ENCODE peak calls at places on chromosomes 12 and 14, in five cellular contexts. H, P, O, R and D are unnamed samples.

GRCh38 chr12:56293785-56294184 is 6.3 kb downstream of the CS start:
- DNase-seq in H (no peak), P (no peak), R (no peak), O (no peak), D (no peak)

GRCh38 chr12:57272337-57273151 is 21.6 kb upstream of the STAC3 start:
- DNase-seq in O (no peak), P (peak), H (no peak), R (no peak), D (no peak)

GRCh38 chr12:47391566-47391965 is 311.8 kb upstream of the AMIGO2 start:
- DNase-seq in O (peak), R (no peak), P (no peak), H (peak), D (no peak)

GRCh38 chr12:57744194-57744776 is 554 bp upstream of the TSPAN31 start:
- DNase-seq in O (peak), P (peak), H (peak), R (peak), D (peak)

GRCh38 chr14:101289911-101290310 is 271.4 kb upstream of the DIO3 start:
- DNase-seq in O (no peak), H (no peak), R (no peak), P (no peak), D (no peak)

GRCh38 chr12:123150273-123150803 is 552 bp downstream of the PITPNM2 start:
- DNase-seq in O (peak), H (no peak), P (peak), R (no peak), D (no peak)

GRCh38 chr14:64293976-64294671 is at the start of gene ESR2:
- DNase-seq in H (peak), P (peak), O (no peak), R (no peak), D (no peak)

GRCh38 chr12:113196996-113197395 is 11.5 kb downstream of the RITA1 start:
- DNase-seq in H (peak), R (peak), O (peak), P (no peak), D (peak)

GRCh38 chr12:100572184-100572583 is 1.3 kb upstream of the GAS2L3 start:
- DNase-seq in P (no peak), O (no peak), H (no peak), R (no peak), D (no peak)

GRCh38 chr14:104137297-104138097 is 890 bp upstream of the KIF26A start:
- DNase-seq in R (peak), H (peak), P (peak), O (peak), D (no peak)

GRCh38 chr12:111570090-111570961 is 28.8 kb downstream of the ATXN2 start:
- DNase-seq in H (no peak), P (no peak), O (no peak), R (no peak), D (no peak)

GRCh38 chr12:1865284-1865866 is 45.0 kb downstream of the LRTM2 start:
- DNase-seq in O (no peak), R (no peak), H (no peak), P (no peak), D (no peak)

GRCh38 chr14:54627718-54628345 is 60.9 kb downstream of the SAMD4A start:
- DNase-seq in O (peak), P (peak), H (peak), R (peak), D (no peak)

GRCh38 chr12:127162307-127162706 is 1104.7 kb upstream of the TMEM132C start:
- DNase-seq in H (no peak), P (no peak), O (no peak), R (no peak), D (no peak)

GRCh38 chr14:103007555-103007954 is 49.8 kb downstream of the CDC42BPB start:
- DNase-seq in R (no peak), O (no peak), P (peak), H (no peak), D (no peak)